ENCODE peak calls at places on chromosome 13, in eight cellular contexts. U is heart right ventricle, W is RWPE2, J is IMR-90, V is thoracic aorta, F is MM.1S, H is heart left ventricle, C is H9. I is an unnamed sample.
A peak's percentile ranks its signal among the peaks of the same experiment; 100 is the strongest.

GRCh38 chr13:67299731-67300130 is 69.6 kb upstream of the PCDH9 start:
- DNase-seq in U (no peak), W (no peak), J (peak; percentile 38), V (no peak), F (no peak), H (no peak), C (no peak), I (no peak)

GRCh38 chr13:26785845-26786630 is 25.5 kb upstream of the GPR12 start:
- DNase-seq in U (peak; percentile 14), W (no peak), J (no peak), V (no peak), F (peak; percentile 78), H (no peak), C (peak; percentile 80), I (peak; percentile 22)

GRCh38 chr13:23619073-23619855 is 49.1 kb downstream of the TNFRSF19 start:
- DNase-seq in U (no peak), W (no peak), J (no peak), V (no peak), F (no peak), H (no peak), C (no peak), I (no peak)

GRCh38 chr13:20221772-20222171 is 10.3 kb downstream of the GJB6 start:
- DNase-seq in U (no peak), W (no peak), J (no peak), V (no peak), F (no peak), H (no peak), C (no peak), I (no peak)

GRCh38 chr13:50358221-50358620 is 343.0 kb downstream of the KCNRG start:
- DNase-seq in U (peak; percentile 21), W (no peak), J (no peak), V (no peak), F (no peak), H (no peak), C (no peak), I (peak; percentile 29)

GRCh38 chr13:65597839-65598818 is 1632.0 kb downstream of the PCDH9 start:
- DNase-seq in U (no peak), W (no peak), J (peak; percentile 63), V (no peak), F (no peak), H (no peak), C (no peak), I (no peak)

GRCh38 chr13:67520886-67521285 is 290.8 kb upstream of the PCDH9 start:
- DNase-seq in U (no peak), W (no peak), J (no peak), V (no peak), F (no peak), H (no peak), C (no peak), I (no peak)

GRCh38 chr13:101673360-101674105 is 221.1 kb downstream of the ITGBL1 start:
- DNase-seq in U (no peak), W (no peak), J (no peak), V (no peak), F (no peak), H (no peak), C (no peak), I (no peak)

GRCh38 chr13:95267662-95268369 is 33.4 kb downstream of the ABCC4 start:
- DNase-seq in U (no peak), W (no peak), J (peak; percentile 96), V (no peak), F (no peak), H (no peak), C (no peak), I (no peak)

GRCh38 chr13:84265365-84265764 is 383.1 kb upstream of the SLITRK1 start:
- DNase-seq in U (no peak), W (no peak), J (no peak), V (no peak), F (no peak), H (no peak), C (no peak), I (no peak)
- TF ChIP-seq CTCF in U (no peak), W (no peak), J (no peak), V (no peak), F (no peak), H (no peak), C (no peak), I (no peak)

GRCh38 chr13:90107658-90108057 is 1239.8 kb upstream of the MIR17HG start:
- DNase-seq in U (no peak), W (no peak), J (no peak), V (no peak), F (no peak), H (no peak), C (no peak), I (no peak)
- H3K9me3 ChIP-seq in U (no peaks in the 10 kb centered on the region), W (no peaks in the 10 kb centered on the region), J (peaks cover 9% of the 10 kb centered on the region), V (no peaks in the 10 kb centered on the region), F (no peaks in the 10 kb centered on the region), H (no peaks in the 10 kb centered on the region), C (no peaks in the 10 kb centered on the region), I (no peaks in the 10 kb centered on the region)

GRCh38 chr13:94061316-94061715 is 418.2 kb downstream of the DCT start:
- DNase-seq in U (no peak), W (no peak), J (peak; percentile 79), V (no peak), F (no peak), H (no peak), C (no peak), I (no peak)
- H3K4me1 ChIP-seq in U (no peaks in the 10 kb centered on the region), W (no peaks in the 10 kb centered on the region), J (peaks cover 12% of the 10 kb centered on the region), V (no peaks in the 10 kb centered on the region), F (no peaks in the 10 kb centered on the region), H (no peaks in the 10 kb centered on the region), C (no peaks in the 10 kb centered on the region), I (no peaks in the 10 kb centered on the region)

DNA sequence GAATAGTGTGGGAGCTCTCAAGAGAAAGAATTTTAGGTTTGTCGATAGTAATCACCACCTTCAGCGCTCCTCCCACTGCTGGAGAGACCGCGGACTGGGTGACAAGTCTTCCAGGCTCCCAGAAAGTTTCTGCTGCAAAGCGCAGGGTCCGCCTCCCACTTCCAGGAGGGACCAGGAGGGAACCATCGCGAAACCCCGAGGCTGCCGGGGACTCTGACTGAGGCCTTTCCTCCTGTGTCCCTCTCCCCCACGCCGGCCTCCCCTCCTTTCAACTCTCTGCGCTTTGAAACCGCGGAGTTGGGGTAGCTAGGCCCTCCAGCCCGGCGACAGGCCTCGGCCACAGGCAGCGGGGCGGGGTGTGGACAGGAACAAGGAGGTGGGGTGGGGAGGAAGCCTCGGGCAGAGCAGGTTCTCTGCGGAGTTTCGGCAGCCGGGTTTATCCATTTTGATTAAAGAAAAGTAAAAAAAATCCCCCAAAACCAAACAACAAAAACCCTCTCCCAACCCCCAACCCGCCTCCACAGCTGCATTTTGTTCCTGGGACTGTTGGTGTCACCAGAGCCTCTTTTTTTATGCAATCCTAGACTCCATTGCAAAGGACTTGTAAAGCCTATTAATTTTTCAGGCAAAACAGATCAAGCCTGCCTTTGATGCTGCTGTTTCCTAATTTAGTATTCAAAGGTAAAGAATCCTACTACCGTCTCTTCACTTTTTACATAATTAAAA is 157.2 kb downstream of the TM9SF2 start:
- DNase-seq in U (peak; percentile 50), W (no peak), J (peak; percentile 25), V (no peak), F (peak; percentile 45), H (peak; percentile 77), C (peak; percentile 81), I (peak; percentile 48)
- TF ChIP-seq CTCF in U (peak; percentile 44), W (peak; percentile 16), J (peak; percentile 32), V (no peak), F (peak; percentile 31), H (peak; percentile 20), C (peak; percentile 65), I (peak; percentile 25)

DNA sequence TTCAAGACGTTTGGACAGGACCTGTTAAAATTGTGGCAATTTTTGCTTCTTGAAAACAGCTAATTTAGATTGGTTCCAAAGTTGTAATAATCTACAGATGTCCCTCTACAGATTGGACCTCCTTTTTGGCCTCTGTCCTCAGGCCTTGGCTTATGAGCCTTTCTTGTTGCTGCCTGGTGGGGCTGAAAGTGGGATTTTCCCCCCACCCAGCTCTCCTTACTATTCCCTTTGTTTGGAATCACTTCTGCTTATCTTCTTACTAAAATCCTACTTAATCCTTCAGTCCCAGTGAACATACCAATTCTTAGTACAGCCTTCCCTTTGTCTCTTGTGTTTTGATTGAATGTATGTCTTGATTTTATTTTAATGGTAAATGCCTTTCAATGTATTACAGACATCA is 63.5 kb upstream of the TEX29 start:
- DNase-seq in U (no peak), W (no peak), J (no peak), V (no peak), F (no peak), H (no peak), C (no peak), I (no peak)
- H3K9me3 ChIP-seq in U (no peaks in the 10 kb centered on the region), W (no peaks in the 10 kb centered on the region), J (no peaks in the 10 kb centered on the region), V (no peaks in the 10 kb centered on the region), F (no peaks in the 10 kb centered on the region), H (no peaks in the 10 kb centered on the region), C (no peaks in the 10 kb centered on the region), I (no peaks in the 10 kb centered on the region)

GRCh38 chr13:97275265-97275664 is 53.1 kb downstream of the MBNL2 start:
- DNase-seq in U (peak; percentile 51), W (no peak), J (peak; percentile 92), V (no peak), F (no peak), H (no peak), C (no peak), I (peak; percentile 63)

GRCh38 chr13:97274782-97275252 is 52.7 kb downstream of the MBNL2 start:
- DNase-seq in U (no peak), W (no peak), J (peak; percentile 87), V (no peak), F (no peak), H (no peak), C (no peak), I (no peak)

GRCh38 chr13:97273341-97273831 is 51.3 kb downstream of the MBNL2 start:
- DNase-seq in U (no peak), W (peak; percentile 74), J (no peak), V (no peak), F (no peak), H (no peak), C (no peak), I (no peak)

GRCh38 chr13:97276862-97277269 is 54.7 kb downstream of the MBNL2 start:
- DNase-seq in U (no peak), W (no peak), J (no peak), V (no peak), F (no peak), H (no peak), C (no peak), I (no peak)

GRCh38 chr13:97275775-97276501 is 53.8 kb downstream of the MBNL2 start:
- DNase-seq in U (no peak), W (no peak), J (no peak), V (no peak), F (no peak), H (no peak), C (no peak), I (no peak)
- H3K4me1 ChIP-seq in U (peaks cover 95% of the 10 kb centered on the region), W (peaks cover 91% of the 10 kb centered on the region), J (peaks cover 35% of the 10 kb centered on the region), V (peaks cover 89% of the 10 kb centered on the region), F (no peaks in the 10 kb centered on the region), H (peaks cover 6% of the 10 kb centered on the region), C (no peaks in the 10 kb centered on the region), I (peaks cover 80% of the 10 kb centered on the region)

DNA sequence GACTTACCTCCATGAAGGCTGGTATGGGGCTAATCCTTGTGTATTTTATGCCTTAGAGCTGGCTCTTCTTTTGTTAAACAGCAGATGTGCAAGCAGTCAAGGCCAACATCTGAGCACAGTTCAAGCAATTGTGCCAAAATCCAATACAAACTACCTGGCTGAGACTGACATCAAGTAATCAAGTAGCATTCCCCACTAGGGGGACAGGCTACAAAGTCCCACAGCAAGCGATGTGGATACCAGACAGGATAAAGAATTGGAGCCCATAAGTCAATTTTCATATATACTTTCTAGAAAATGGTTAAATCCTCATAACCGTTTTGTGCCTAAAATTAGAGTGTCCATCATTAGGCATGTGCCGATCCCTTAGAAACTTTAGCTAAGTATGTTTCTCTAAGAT is 675.8 kb downstream of the DIAPH3 start:
- DNase-seq in U (no peak), W (no peak), J (no peak), V (no peak), F (no peak), H (no peak), C (no peak), I (no peak)
- TF ChIP-seq CTCF in U (no peak), W (no peak), J (no peak), V (no peak), F (no peak), H (no peak), C (peak; percentile 47), I (no peak)

I was measured in adrenal gland.